ENCODE peak calls at places on chromosomes 11 and 22, in eight cellular contexts. A, C, M, T, Z, L, O and V are unnamed samples.

GRCh38 chr22:46007003-46007847 is 30.3 kb upstream of the WNT7B start:
- DNase-seq in A (no peak), C (peak; percentile 92), M (peak; percentile 91), T (no peak), Z (peak; percentile 59), L (peak; percentile 76), O (peak; percentile 77), V (no peak)

GRCh38 chr11:116366980-116367640 is 405.7 kb downstream of the BUD13 start:
- DNase-seq in A (no peak), C (no peak), M (no peak), T (peak; percentile 75), Z (no peak), L (no peak), O (peak; percentile 58), V (peak; percentile 28)

GRCh38 chr11:95641506-95641905 is 148.1 kb downstream of the FAM76B start:
- DNase-seq in A (no peak), C (no peak), M (peak; percentile 4), T (no peak), Z (no peak), L (no peak), O (no peak), V (no peak)

GRCh38 chr11:75867778-75868374 is 52.9 kb downstream of the UVRAG start:
- DNase-seq in A (peak; percentile 69), C (peak; percentile 78), M (peak; percentile 29), T (peak; percentile 77), Z (peak; percentile 60), L (peak; percentile 63), O (peak; percentile 71), V (no peak)

GRCh38 chr11:118565062-118565461 is 669 bp downstream of the IFT46 start:
- DNase-seq in A (peak; percentile 41), C (peak; percentile 39), M (no peak), T (peak; percentile 6), Z (no peak), L (no peak), O (no peak), V (no peak)

GRCh38 chr11:26849009-26849408 is 127.1 kb upstream of the SLC5A12 start:
- DNase-seq in A (peak; percentile 14), C (no peak), M (no peak), T (no peak), Z (no peak), L (no peak), O (no peak), V (no peak)

GRCh38 chr22:49162841-49163240 is 664.8 kb downstream of the BRD1 start:
- DNase-seq in A (no peak), C (no peak), M (no peak), T (no peak), Z (no peak), L (no peak), O (no peak), V (no peak)

GRCh38 chr22:29152045-29152380 is 53.7 kb upstream of the EMID1 start:
- DNase-seq in A (no peak), C (no peak), M (no peak), T (peak; percentile 64), Z (no peak), L (no peak), O (no peak), V (peak; percentile 56)

GRCh38 chr22:45328822-45329535 is 19.2 kb downstream of the FAM118A start:
- DNase-seq in A (no peak), C (peak; percentile 13), M (no peak), T (no peak), Z (no peak), L (no peak), O (no peak), V (no peak)

GRCh38 chr11:114678125-114679036 is at the start of gene NXPE2:
- DNase-seq in A (no peak), C (peak; percentile 1), M (peak; percentile 69), T (no peak), Z (peak; percentile 79), L (peak; percentile 1), O (no peak), V (no peak)

GRCh38 chr11:119982517-119983239 is 155.2 kb downstream of the TRIM29 start:
- DNase-seq in A (no peak), C (no peak), M (no peak), T (no peak), Z (no peak), L (no peak), O (no peak), V (no peak)